ENCODE peak calls at places on chromosomes 4 and X, in eight cellular contexts. One of them, this sample, is unnamed.

GRCh38 chr4:176818531-176818930 is 25.8 kb upstream of the VEGFC start:
- DNase-seq in A549: no peak
- DNase-seq in CD4-positive, CD25-positive, alpha-beta regulatory T cell: no peak
- DNase-seq in lower lobe of right lung: no peak
- DNase-seq in BE2C: no peak
- DNase-seq in astrocyte: no peak
- DNase-seq in RWPE2: no peak
- DNase-seq in upper lobe of left lung: no peak
- DNase-seq in this sample: no peak

GRCh38 chr4:67104145-67104544 is 441.2 kb downstream of the CENPC start:
- DNase-seq in RWPE2: no peak
- DNase-seq in A549: no peak
- DNase-seq in astrocyte: no peak
- DNase-seq in upper lobe of left lung: no peak
- DNase-seq in BE2C: no peak
- DNase-seq in CD4-positive, CD25-positive, alpha-beta regulatory T cell: no peak
- DNase-seq in lower lobe of right lung: no peak
- DNase-seq in this sample: no peak

GRCh38 chr4:157700898-157701694 is 471.7 kb downstream of the GASK1B start:
- DNase-seq in A549: no peak
- DNase-seq in upper lobe of left lung: no peak
- DNase-seq in astrocyte: peak; percentile 26
- DNase-seq in lower lobe of right lung: no peak
- DNase-seq in BE2C: peak; percentile 14
- DNase-seq in CD4-positive, CD25-positive, alpha-beta regulatory T cell: no peak
- DNase-seq in RWPE2: no peak
- DNase-seq in this sample: no peak

GRCh38 chrX:123917069-123917468 is 44.4 kb upstream of the STAG2 start:
- DNase-seq in CD4-positive, CD25-positive, alpha-beta regulatory T cell: no peak
- DNase-seq in RWPE2: no peak
- DNase-seq in lower lobe of right lung: no peak
- DNase-seq in upper lobe of left lung: no peak
- DNase-seq in A549: no peak
- DNase-seq in astrocyte: no peak
- DNase-seq in BE2C: no peak
- DNase-seq in this sample: no peak

GRCh38 chr4:98150092-98150761 is 7.0 kb upstream of the STPG2 start:
- DNase-seq in BE2C: no peak
- DNase-seq in upper lobe of left lung: no peak
- DNase-seq in A549: no peak
- DNase-seq in CD4-positive, CD25-positive, alpha-beta regulatory T cell: peak; percentile 13
- DNase-seq in lower lobe of right lung: no peak
- DNase-seq in astrocyte: no peak
- DNase-seq in RWPE2: no peak
- DNase-seq in this sample: no peak

GRCh38 chr4:15918484-15919129 is 19.9 kb downstream of the FGFBP1 start:
- DNase-seq in A549: no peak
- DNase-seq in RWPE2: no peak
- DNase-seq in CD4-positive, CD25-positive, alpha-beta regulatory T cell: no peak
- DNase-seq in BE2C: no peak
- DNase-seq in lower lobe of right lung: peak; percentile 53
- DNase-seq in upper lobe of left lung: peak; percentile 56
- DNase-seq in astrocyte: no peak
- DNase-seq in this sample: no peak

GRCh38 chr4:25908491-25908901 is 5.5 kb upstream of the SMIM20 start:
- DNase-seq in lower lobe of right lung: no peak
- DNase-seq in BE2C: no peak
- DNase-seq in CD4-positive, CD25-positive, alpha-beta regulatory T cell: no peak
- DNase-seq in A549: peak; percentile 54
- DNase-seq in RWPE2: peak; percentile 69
- DNase-seq in upper lobe of left lung: no peak
- DNase-seq in astrocyte: peak; percentile 96
- DNase-seq in this sample: no peak

GRCh38 chr4:149031399-149031798 is 589.2 kb upstream of the NR3C2 start:
- DNase-seq in upper lobe of left lung: no peak
- DNase-seq in BE2C: no peak
- DNase-seq in lower lobe of right lung: no peak
- DNase-seq in A549: no peak
- DNase-seq in RWPE2: no peak
- DNase-seq in CD4-positive, CD25-positive, alpha-beta regulatory T cell: no peak
- DNase-seq in astrocyte: no peak
- DNase-seq in this sample: no peak

GRCh38 chr4:143382539-143382938 is 45.9 kb downstream of the GAB1 start:
- DNase-seq in astrocyte: peak; percentile 54
- DNase-seq in A549: no peak
- DNase-seq in lower lobe of right lung: no peak
- DNase-seq in BE2C: no peak
- DNase-seq in RWPE2: no peak
- DNase-seq in CD4-positive, CD25-positive, alpha-beta regulatory T cell: no peak
- DNase-seq in upper lobe of left lung: no peak
- DNase-seq in this sample: no peak
- H3K4me3 ChIP-seq in astrocyte: peak overlapping the region; percentile 24
- H3K4me3 ChIP-seq in A549: no peak overlapping the region
- H3K4me3 ChIP-seq in lower lobe of right lung: no peak overlapping the region
- H3K4me3 ChIP-seq in BE2C: no peak overlapping the region
- H3K4me3 ChIP-seq in RWPE2: no peak overlapping the region
- H3K4me3 ChIP-seq in CD4-positive, CD25-positive, alpha-beta regulatory T cell: no peak overlapping the region
- H3K4me3 ChIP-seq in upper lobe of left lung: no peak overlapping the region
- H3K4me3 ChIP-seq in this sample: no peak overlapping the region

GRCh38 chrX:146144090-146144489 is 326.5 kb downstream of the SLITRK2 start:
- DNase-seq in upper lobe of left lung: no peak
- DNase-seq in CD4-positive, CD25-positive, alpha-beta regulatory T cell: no peak
- DNase-seq in A549: no peak
- DNase-seq in astrocyte: no peak
- DNase-seq in BE2C: no peak
- DNase-seq in lower lobe of right lung: no peak
- DNase-seq in RWPE2: no peak
- DNase-seq in this sample: no peak
- H3K9me3 ChIP-seq in upper lobe of left lung: no peaks in the 10 kb centered on the region
- H3K9me3 ChIP-seq in CD4-positive, CD25-positive, alpha-beta regulatory T cell: no peaks in the 10 kb centered on the region
- H3K9me3 ChIP-seq in A549: no peaks in the 10 kb centered on the region
- H3K9me3 ChIP-seq in astrocyte: no peaks in the 10 kb centered on the region
- H3K9me3 ChIP-seq in BE2C: no peaks in the 10 kb centered on the region
- H3K9me3 ChIP-seq in lower lobe of right lung: no peaks in the 10 kb centered on the region
- H3K9me3 ChIP-seq in RWPE2: no peaks in the 10 kb centered on the region
- H3K9me3 ChIP-seq in this sample: no peaks in the 10 kb centered on the region

GRCh38 chrX:24646745-24647182 is 383 bp downstream of the PCYT1B start:
- DNase-seq in BE2C: no peak
- DNase-seq in CD4-positive, CD25-positive, alpha-beta regulatory T cell: no peak
- DNase-seq in lower lobe of right lung: no peak
- DNase-seq in RWPE2: no peak
- DNase-seq in A549: no peak
- DNase-seq in upper lobe of left lung: no peak
- DNase-seq in astrocyte: no peak
- DNase-seq in this sample: no peak
- H3K4me3 ChIP-seq in BE2C: peak overlapping the region; percentile 64
- H3K4me3 ChIP-seq in CD4-positive, CD25-positive, alpha-beta regulatory T cell: no peak overlapping the region
- H3K4me3 ChIP-seq in lower lobe of right lung: peak overlapping the region; percentile 31
- H3K4me3 ChIP-seq in RWPE2: no peak overlapping the region
- H3K4me3 ChIP-seq in A549: no peak overlapping the region
- H3K4me3 ChIP-seq in upper lobe of left lung: peak overlapping the region; percentile 36
- H3K4me3 ChIP-seq in astrocyte: peak overlapping the region; percentile 52
- H3K4me3 ChIP-seq in this sample: peak overlapping the region; percentile 5

DNA sequence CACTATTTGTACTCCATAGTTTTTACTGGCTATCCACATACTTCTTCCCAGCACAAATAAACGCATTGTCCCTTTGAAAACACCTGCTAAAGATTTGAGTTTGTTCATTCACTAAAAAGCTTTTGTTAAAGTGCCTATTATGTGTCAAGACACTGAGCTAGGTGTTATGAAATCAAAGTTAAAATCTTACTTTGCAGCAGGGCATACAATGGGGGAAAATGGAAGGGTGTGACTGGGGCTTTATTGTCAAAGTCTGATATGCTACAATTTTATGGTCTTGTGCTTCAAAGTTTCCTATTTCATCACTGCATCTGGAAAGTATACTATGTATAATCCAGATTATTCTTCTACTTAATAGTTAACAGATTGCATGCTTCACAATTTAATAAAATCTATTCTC is 128.4 kb downstream of the PPP3CA start:
- DNase-seq in CD4-positive, CD25-positive, alpha-beta regulatory T cell: no peak
- DNase-seq in RWPE2: no peak
- DNase-seq in A549: no peak
- DNase-seq in astrocyte: no peak
- DNase-seq in lower lobe of right lung: no peak
- DNase-seq in upper lobe of left lung: no peak
- DNase-seq in BE2C: no peak
- DNase-seq in this sample: no peak
- H3K9me3 ChIP-seq in CD4-positive, CD25-positive, alpha-beta regulatory T cell: no peaks in the 10 kb centered on the region
- H3K9me3 ChIP-seq in RWPE2: no peaks in the 10 kb centered on the region
- H3K9me3 ChIP-seq in A549: no peaks in the 10 kb centered on the region
- H3K9me3 ChIP-seq in astrocyte: no peaks in the 10 kb centered on the region
- H3K9me3 ChIP-seq in lower lobe of right lung: no peaks in the 10 kb centered on the region
- H3K9me3 ChIP-seq in upper lobe of left lung: no peaks in the 10 kb centered on the region
- H3K9me3 ChIP-seq in BE2C: no peaks in the 10 kb centered on the region
- H3K9me3 ChIP-seq in this sample: no peaks in the 10 kb centered on the region

GRCh38 chrX:27381419-27381818 is 81.7 kb downstream of the PPP4R3C start:
- DNase-seq in A549: no peak
- DNase-seq in lower lobe of right lung: no peak
- DNase-seq in RWPE2: no peak
- DNase-seq in astrocyte: no peak
- DNase-seq in upper lobe of left lung: no peak
- DNase-seq in BE2C: no peak
- DNase-seq in CD4-positive, CD25-positive, alpha-beta regulatory T cell: no peak
- DNase-seq in this sample: no peak
- H3K4me3 ChIP-seq in A549: no peak overlapping the region
- H3K4me3 ChIP-seq in lower lobe of right lung: no peak overlapping the region
- H3K4me3 ChIP-seq in RWPE2: no peak overlapping the region
- H3K4me3 ChIP-seq in astrocyte: no peak overlapping the region
- H3K4me3 ChIP-seq in upper lobe of left lung: no peak overlapping the region
- H3K4me3 ChIP-seq in BE2C: no peak overlapping the region
- H3K4me3 ChIP-seq in CD4-positive, CD25-positive, alpha-beta regulatory T cell: no peak overlapping the region
- H3K4me3 ChIP-seq in this sample: no peak overlapping the region

GRCh38 chr4:68416591-68416990 is 30.7 kb upstream of the TMPRSS11E start:
- DNase-seq in A549: no peak
- DNase-seq in RWPE2: no peak
- DNase-seq in BE2C: no peak
- DNase-seq in lower lobe of right lung: no peak
- DNase-seq in upper lobe of left lung: no peak
- DNase-seq in astrocyte: no peak
- DNase-seq in CD4-positive, CD25-positive, alpha-beta regulatory T cell: no peak
- DNase-seq in this sample: no peak
- H3K9me3 ChIP-seq in A549: no peaks in the 10 kb centered on the region
- H3K9me3 ChIP-seq in RWPE2: peaks cover 1% of the 10 kb centered on the region
- H3K9me3 ChIP-seq in BE2C: no peaks in the 10 kb centered on the region
- H3K9me3 ChIP-seq in lower lobe of right lung: peaks cover 4% of the 10 kb centered on the region
- H3K9me3 ChIP-seq in upper lobe of left lung: peaks cover 4% of the 10 kb centered on the region
- H3K9me3 ChIP-seq in astrocyte: no peaks in the 10 kb centered on the region
- H3K9me3 ChIP-seq in CD4-positive, CD25-positive, alpha-beta regulatory T cell: no peaks in the 10 kb centered on the region
- H3K9me3 ChIP-seq in this sample: no peaks in the 10 kb centered on the region

GRCh38 chr4:141192564-141192963 is 28.1 kb upstream of the ZNF330 start:
- DNase-seq in astrocyte: no peak
- DNase-seq in A549: no peak
- DNase-seq in CD4-positive, CD25-positive, alpha-beta regulatory T cell: no peak
- DNase-seq in RWPE2: no peak
- DNase-seq in BE2C: no peak
- DNase-seq in upper lobe of left lung: no peak
- DNase-seq in lower lobe of right lung: no peak
- DNase-seq in this sample: no peak
- H3K4me3 ChIP-seq in astrocyte: no peak overlapping the region
- H3K4me3 ChIP-seq in A549: no peak overlapping the region
- H3K4me3 ChIP-seq in CD4-positive, CD25-positive, alpha-beta regulatory T cell: no peak overlapping the region
- H3K4me3 ChIP-seq in RWPE2: no peak overlapping the region
- H3K4me3 ChIP-seq in BE2C: no peak overlapping the region
- H3K4me3 ChIP-seq in upper lobe of left lung: no peak overlapping the region
- H3K4me3 ChIP-seq in lower lobe of right lung: no peak overlapping the region
- H3K4me3 ChIP-seq in this sample: no peak overlapping the region

DNA sequence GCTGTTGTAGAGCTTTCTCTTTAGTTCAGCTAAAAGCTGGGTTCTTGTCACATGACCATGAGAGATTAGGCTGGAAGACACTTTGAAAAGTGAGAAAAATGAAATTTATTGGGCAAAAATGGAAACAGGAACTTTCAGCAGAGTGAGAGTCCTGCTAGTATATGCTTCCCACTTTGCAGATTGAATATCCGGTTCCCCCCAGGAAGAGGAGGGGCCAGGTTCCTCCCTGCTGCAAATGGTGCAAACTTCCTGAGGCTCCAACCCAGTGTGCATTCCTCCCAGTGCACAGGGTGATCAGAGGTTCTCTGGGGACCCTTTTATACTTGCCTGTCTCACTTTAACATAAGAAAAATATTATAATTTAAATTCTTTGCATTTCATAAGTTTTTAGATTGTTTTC is 119.9 kb upstream of the SPIN4 start:
- DNase-seq in astrocyte: no peak
- DNase-seq in BE2C: no peak
- DNase-seq in A549: no peak
- DNase-seq in CD4-positive, CD25-positive, alpha-beta regulatory T cell: no peak
- DNase-seq in upper lobe of left lung: no peak
- DNase-seq in RWPE2: no peak
- DNase-seq in lower lobe of right lung: no peak
- DNase-seq in this sample: no peak
- H3K9me3 ChIP-seq in astrocyte: peaks cover 3% of the 10 kb centered on the region
- H3K9me3 ChIP-seq in BE2C: no peaks in the 10 kb centered on the region
- H3K9me3 ChIP-seq in A549: peaks cover 28% of the 10 kb centered on the region
- H3K9me3 ChIP-seq in CD4-positive, CD25-positive, alpha-beta regulatory T cell: peaks cover 21% of the 10 kb centered on the region
- H3K9me3 ChIP-seq in upper lobe of left lung: peaks cover 6% of the 10 kb centered on the region
- H3K9me3 ChIP-seq in RWPE2: no peaks in the 10 kb centered on the region
- H3K9me3 ChIP-seq in lower lobe of right lung: peaks cover 18% of the 10 kb centered on the region
- H3K9me3 ChIP-seq in this sample: no peaks in the 10 kb centered on the region

GRCh38 chrX:52261125-52261462 is 76.4 kb downstream of the MAGED4 start:
- DNase-seq in BE2C: no peak
- DNase-seq in lower lobe of right lung: no peak
- DNase-seq in CD4-positive, CD25-positive, alpha-beta regulatory T cell: no peak
- DNase-seq in upper lobe of left lung: no peak
- DNase-seq in RWPE2: no peak
- DNase-seq in A549: no peak
- DNase-seq in astrocyte: peak; percentile 61
- DNase-seq in this sample: no peak
- H3K4me3 ChIP-seq in BE2C: peak overlapping the region; percentile 62
- H3K4me3 ChIP-seq in lower lobe of right lung: peak overlapping the region; percentile 60
- H3K4me3 ChIP-seq in CD4-positive, CD25-positive, alpha-beta regulatory T cell: no peak overlapping the region
- H3K4me3 ChIP-seq in upper lobe of left lung: peak overlapping the region; percentile 59
- H3K4me3 ChIP-seq in RWPE2: peak overlapping the region; percentile 69
- H3K4me3 ChIP-seq in A549: peak overlapping the region; percentile 51
- H3K4me3 ChIP-seq in astrocyte: peak overlapping the region; percentile 79
- H3K4me3 ChIP-seq in this sample: peak overlapping the region; percentile 41

DNA sequence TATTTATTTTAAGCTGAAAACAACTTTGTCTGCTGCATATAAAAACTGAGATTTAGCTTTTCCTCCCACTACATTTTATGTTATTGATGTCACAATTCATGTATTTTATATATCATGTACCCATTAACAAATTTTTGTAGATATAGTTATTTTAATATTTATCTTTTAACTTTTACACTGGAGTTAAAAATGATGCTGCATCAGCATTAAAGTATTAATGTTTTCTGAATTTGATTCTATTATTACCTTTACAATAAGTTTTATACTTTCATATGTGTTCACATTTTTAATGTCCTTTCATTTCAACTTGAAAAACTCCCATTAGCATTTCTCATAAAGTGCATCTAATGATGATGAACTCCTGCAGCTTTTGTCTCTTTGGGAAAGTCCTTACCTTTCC is 72.2 kb downstream of the CWH43 start:
- DNase-seq in upper lobe of left lung: no peak
- DNase-seq in astrocyte: no peak
- DNase-seq in A549: no peak
- DNase-seq in lower lobe of right lung: no peak
- DNase-seq in RWPE2: no peak
- DNase-seq in CD4-positive, CD25-positive, alpha-beta regulatory T cell: no peak
- DNase-seq in BE2C: no peak
- DNase-seq in this sample: no peak
- H3K9me3 ChIP-seq in upper lobe of left lung: peaks cover 5% of the 10 kb centered on the region
- H3K9me3 ChIP-seq in astrocyte: no peaks in the 10 kb centered on the region
- H3K9me3 ChIP-seq in A549: no peaks in the 10 kb centered on the region
- H3K9me3 ChIP-seq in lower lobe of right lung: peaks cover 14% of the 10 kb centered on the region
- H3K9me3 ChIP-seq in RWPE2: peaks cover 6% of the 10 kb centered on the region
- H3K9me3 ChIP-seq in CD4-positive, CD25-positive, alpha-beta regulatory T cell: no peaks in the 10 kb centered on the region
- H3K9me3 ChIP-seq in BE2C: no peaks in the 10 kb centered on the region
- H3K9me3 ChIP-seq in this sample: no peaks in the 10 kb centered on the region

This sample was measured in uterus.